ENCODE peak calls at places on chromosomes 3 and 15, in six cellular contexts. P is T-helper 2 cell, I is GM13977, H is stromal cell of bone marrow, G is transverse colon, L is renal cortical epithelial cell. X is an unnamed sample.

GRCh38 chr15:85646538-85647091 is 148.1 kb downstream of the KLHL25 start:
- DNase-seq in G (no peak), L (peak; percentile 84), P (no peak), H (no peak), I (peak; percentile 58), X (no peak)

GRCh38 chr15:85568261-85568808 is 187.9 kb downstream of the AKAP13 start:
- DNase-seq in L (no peak), P (no peak), G (no peak), I (no peak), H (no peak), X (no peak)

GRCh38 chr3:152486364-152486763 is 217.6 kb downstream of the MBNL1 start:
- DNase-seq in I (no peak), L (no peak), H (no peak), P (no peak), G (no peak), X (no peak)

GRCh38 chr3:31384117-31384516 is 148.6 kb upstream of the STT3B start:
- DNase-seq in L (no peak), I (no peak), G (no peak), P (no peak), H (no peak), X (no peak)

GRCh38 chr3:197397812-197398211 is 99.4 kb upstream of the DLG1 start:
- DNase-seq in I (no peak), L (no peak), G (no peak), H (no peak), P (no peak), X (peak; percentile 17)

GRCh38 chr3:57948080-57948671 is 60.0 kb upstream of the FLNB start:
- DNase-seq in G (no peak), H (no peak), L (no peak), P (no peak), I (no peak), X (peak; percentile 9)

GRCh38 chr3:160806094-160806493 is 50.1 kb downstream of the PPM1L start:
- DNase-seq in L (peak; percentile 71), P (no peak), G (no peak), I (no peak), H (no peak), X (no peak)

GRCh38 chr3:134576831-134577230 is 74.0 kb downstream of the KY start:
- DNase-seq in H (no peak), I (no peak), G (no peak), L (no peak), P (no peak), X (no peak)

GRCh38 chr15:73353734-73354133 is 15.0 kb downstream of the HCN4 start:
- DNase-seq in P (no peak), I (no peak), L (no peak), H (no peak), G (no peak), X (no peak)

GRCh38 chr3:175343946-175344345 is 484.8 kb downstream of the NAALADL2 start:
- DNase-seq in L (no peak), H (no peak), G (no peak), I (no peak), P (no peak), X (no peak)